ENCODE peak calls at places on chromosome 15, in eight cellular contexts. I, K, H, Z, Y, E, W and X are unnamed samples. For H3K27me3, the result is how much of the 10 kb centered on the place peaks cover.

GRCh38 chr15:90947577-90948357 is 6.9 kb upstream of the RCCD1 start:
- DNase-seq in E (no peak), Z (no peak), H (no peak), K (no peak), I (no peak), Y (no peak), W (no peak), X (no peak)

GRCh38 chr15:95113041-95113440 is 881.7 kb downstream of the MCTP2 start:
- DNase-seq in Z (no peak), H (no peak), E (no peak), K (peak), Y (no peak), W (no peak), I (no peak), X (no peak)

GRCh38 chr15:70412717-70413266 is 315.1 kb upstream of the TLE3 start:
- DNase-seq in E (no peak), W (no peak), I (no peak), H (no peak), Y (no peak), Z (peak), K (no peak), X (no peak)

GRCh38 chr15:67779160-67780111 is 45.9 kb upstream of the SKOR1 start:
- DNase-seq in Z (no peak), K (no peak), E (no peak), I (no peak), H (no peak), W (no peak), Y (no peak), X (no peak)

GRCh38 chr15:71379893-71380292 is 264.6 kb downstream of the THSD4 start:
- DNase-seq in K (no peak), I (no peak), E (peak), W (no peak), H (no peak), Y (no peak), Z (no peak), X (no peak)

GRCh38 chr15:69305204-69305931 is 6.7 kb downstream of the PAQR5 start:
- DNase-seq in E (peak), Z (no peak), H (no peak), W (no peak), Y (no peak), K (peak), I (peak), X (no peak)

GRCh38 chr15:28107894-28108255 is 8.8 kb upstream of the OCA2 start:
- DNase-seq in K (peak), I (no peak), Y (no peak), W (no peak), E (no peak), H (no peak), Z (no peak), X (no peak)

GRCh38 chr15:32743411-32744145 is 25.8 kb downstream of the GREM1 start:
- DNase-seq in Y (no peak), H (no peak), W (no peak), K (no peak), I (no peak), Z (no peak), E (no peak), X (no peak)

GRCh38 chr15:100759698-100760356 is 119.8 kb upstream of the ALDH1A3 start:
- DNase-seq in K (peak), E (no peak), I (no peak), Y (no peak), W (no peak), Z (no peak), H (no peak), X (no peak)

GRCh38 chr15:60096157-60096556 is 92.0 kb downstream of the FOXB1 start:
- DNase-seq in W (no peak), Z (no peak), I (no peak), H (no peak), K (no peak), E (no peak), Y (no peak), X (no peak)

GRCh38 chr15:29135702-29136426 is 133.8 kb downstream of the NSMCE3 start:
- DNase-seq in Y (no peak), H (no peak), E (no peak), I (peak), Z (no peak), W (no peak), K (no peak), X (no peak)

GRCh38 chr15:49741721-49742120 is 120.9 kb downstream of the DTWD1 start:
- DNase-seq in Z (no peak), W (no peak), I (no peak), K (no peak), Y (no peak), E (no peak), H (no peak), X (no peak)

GRCh38 chr15:101089579-101090459 is 162.0 kb downstream of the CHSY1 start:
- DNase-seq in H (no peak), Z (no peak), W (no peak), I (no peak), E (no peak), Y (no peak), K (no peak), X (no peak)

GRCh38 chr15:69595009-69595825 is 142.6 kb downstream of the RPLP1 start:
- DNase-seq in E (no peak), Y (no peak), Z (no peak), H (no peak), K (no peak), I (peak), W (no peak), X (peak)

GRCh38 chr15:42733027-42733426 is 3.9 kb downstream of the CDAN1 start:
- DNase-seq in Y (no peak), I (no peak), E (no peak), W (no peak), K (no peak), H (no peak), Z (no peak), X (no peak)

GRCh38 chr15:81014446-81015093 is 13.8 kb downstream of the TLNRD1 start:
- DNase-seq in W (no peak), I (no peak), E (no peak), K (no peak), H (no peak), Z (no peak), Y (no peak), X (no peak)

GRCh38 chr15:66472176-66472999 is 25.2 kb downstream of the SNAPC5 start:
- DNase-seq in K (peak), Z (no peak), H (no peak), E (no peak), Y (peak), I (no peak), W (no peak), X (no peak)

GRCh38 chr15:58221591-58222241 is 83.5 kb downstream of the AQP9 start:
- DNase-seq in H (no peak), K (peak), W (no peak), Z (no peak), E (no peak), I (peak), Y (no peak), X (no peak)

GRCh38 chr15:31128919-31129768 is 27.6 kb upstream of the TRPM1 start:
- DNase-seq in I (peak), Z (peak), W (peak), K (peak), Y (peak), H (peak), E (peak), X (peak)

GRCh38 chr15:91872356-91873132 is 19.0 kb downstream of the SLCO3A1 start:
- DNase-seq in H (no peak), Y (no peak), Z (no peak), W (peak), E (no peak), K (no peak), I (peak), X (no peak)

GRCh38 chr15:34233614-34234013 is 8.8 kb downstream of the EMC4 start:
- DNase-seq in W (no peak), I (no peak), E (no peak), Y (no peak), H (no peak), Z (no peak), K (no peak), X (no peak)

GRCh38 chr15:67839358-67839928 is 402 bp downstream of the RNU6-1 start:
- DNase-seq in K (peak), Z (no peak), H (no peak), Y (no peak), W (no peak), E (no peak), I (no peak), X (no peak)

GRCh38 chr15:28931828-28932227 is 46.1 kb downstream of the APBA2 start:
- DNase-seq in Y (no peak), I (no peak), W (no peak), K (no peak), E (no peak), H (no peak), Z (no peak), X (no peak)

GRCh38 chr15:26686547-26687187 is 86.2 kb downstream of the GABRB3 start:
- DNase-seq in K (no peak), H (no peak), I (no peak), Z (no peak), E (no peak), Y (no peak), W (no peak), X (no peak)

GRCh38 chr15:50819344-50819743 is 53.8 kb upstream of the SPPL2A start:
- DNase-seq in K (no peak), W (no peak), Z (no peak), E (no peak), H (no peak), I (no peak), Y (no peak), X (no peak)

GRCh38 chr15:23504003-23504402 is 57.0 kb upstream of the GOLGA6L2 start:
- DNase-seq in H (no peak), K (no peak), E (no peak), I (no peak), Z (no peak), W (no peak), Y (no peak), X (no peak)

GRCh38 chr15:72961326-72961725 is 90.9 kb upstream of the NEO1 start:
- DNase-seq in E (no peak), Y (no peak), K (no peak), Z (no peak), I (no peak), W (no peak), H (no peak), X (no peak)

GRCh38 chr15:31340591-31340990 is 14.0 kb downstream of the KLF13 start:
- DNase-seq in E (no peak), K (no peak), I (no peak), W (no peak), H (no peak), Y (no peak), Z (no peak), X (no peak)

GRCh38 chr15:31236184-31237041 is 90.2 kb upstream of the KLF13 start:
- DNase-seq in E (peak), I (peak), K (peak), Z (no peak), Y (no peak), W (peak), H (no peak), X (peak)

GRCh38 chr15:70505411-70505919 is 257.9 kb downstream of the UACA start:
- DNase-seq in K (peak), Z (no peak), I (no peak), Y (no peak), W (peak), E (peak), H (no peak), X (no peak)

GRCh38 chr15:100255644-100256043 is 86.1 kb downstream of the ADAMTS17 start:
- DNase-seq in I (no peak), Y (no peak), H (no peak), K (no peak), Z (peak), E (no peak), W (no peak), X (no peak)

GRCh38 chr15:51130344-51130743 is 35.6 kb upstream of the TNFAIP8L3 start:
- DNase-seq in Y (no peak), W (no peak), E (no peak), Z (no peak), I (no peak), K (no peak), H (no peak), X (no peak)

GRCh38 chr15:98614681-98615080 is 33.7 kb upstream of the IGF1R start:
- DNase-seq in W (peak), K (no peak), I (no peak), Z (no peak), Y (no peak), H (no peak), E (no peak), X (no peak)

GRCh38 chr15:98612490-98613110 is 35.7 kb upstream of the IGF1R start:
- DNase-seq in W (no peak), K (no peak), E (no peak), I (no peak), H (no peak), Z (no peak), Y (no peak), X (no peak)

GRCh38 chr15:98609144-98609852 is 39.0 kb upstream of the IGF1R start:
- DNase-seq in W (peak), Z (no peak), H (no peak), E (no peak), K (peak), Y (no peak), I (no peak), X (no peak)

GRCh38 chr15:98611808-98612207 is 36.5 kb upstream of the IGF1R start:
- DNase-seq in K (no peak), H (no peak), E (no peak), Y (no peak), I (no peak), W (no peak), Z (no peak), X (no peak)

DNA sequence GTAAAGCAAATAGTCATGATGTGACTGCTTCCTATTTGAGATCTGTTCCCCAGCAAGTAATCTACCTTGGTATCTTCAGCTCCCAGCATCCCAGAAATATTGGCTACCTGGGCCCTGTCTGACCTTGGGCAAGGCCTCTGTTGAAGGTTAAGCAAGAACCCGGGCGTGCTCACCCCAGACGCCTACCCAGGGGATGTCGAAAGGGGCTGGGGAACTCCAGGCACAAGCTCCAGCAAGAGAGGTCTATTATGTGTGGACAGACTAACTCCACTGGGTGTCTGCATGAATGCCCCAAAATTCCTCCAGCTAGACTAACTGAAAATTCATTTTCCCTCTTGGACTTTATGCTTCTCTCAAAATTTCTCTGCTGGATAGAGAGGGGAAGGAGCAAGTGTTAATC is 37.3 kb upstream of the IGF1R start:
- DNase-seq in W (no peak), H (no peak), I (no peak), E (no peak), Z (no peak), K (no peak), Y (no peak), X (no peak)
- H3K27ac ChIP-seq in W (no peak), H (no peak), I (no peak), E (no peak), Z (no peak), K (no peak), Y (no peak), X (no peak)

DNA sequence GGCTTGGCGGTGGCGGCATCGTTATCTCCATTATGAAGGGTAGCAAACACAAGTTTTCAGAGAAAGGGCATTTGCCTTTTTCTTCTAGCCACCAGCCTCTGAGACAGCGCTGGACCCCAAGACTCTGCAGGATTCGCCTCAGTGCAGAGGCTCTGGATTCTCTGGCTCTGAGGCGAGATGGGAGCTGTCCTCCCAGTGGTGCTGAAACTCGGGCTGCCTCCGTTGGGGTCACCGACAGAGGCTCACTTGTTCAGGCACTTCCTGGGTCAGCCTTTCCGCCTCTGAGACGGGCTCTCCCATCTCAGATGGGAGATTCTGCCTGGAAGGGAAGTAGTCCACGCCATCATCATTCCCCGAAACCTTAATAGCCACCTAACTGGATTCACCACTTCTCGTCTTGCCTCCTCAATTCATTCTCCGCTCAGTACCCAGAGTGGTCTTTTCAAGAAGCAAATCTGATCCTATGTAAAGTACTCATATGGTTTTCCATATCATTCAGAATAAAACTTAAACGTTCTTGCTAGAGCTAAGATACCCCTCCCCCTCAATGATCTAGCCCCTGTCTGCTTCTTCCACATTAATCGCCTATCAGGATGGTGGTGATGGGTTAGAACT is 76.9 kb downstream of the RHCG start:
- DNase-seq in K (peak), Z (no peak), H (no peak), E (no peak), I (no peak), Y (peak), W (no peak), X (no peak)
- H3K27me3 ChIP-seq in K (under half), Z (half or more), H (under half), E (under half), I (half or more), Y (half or more), W (under half), X (under half)

DNA sequence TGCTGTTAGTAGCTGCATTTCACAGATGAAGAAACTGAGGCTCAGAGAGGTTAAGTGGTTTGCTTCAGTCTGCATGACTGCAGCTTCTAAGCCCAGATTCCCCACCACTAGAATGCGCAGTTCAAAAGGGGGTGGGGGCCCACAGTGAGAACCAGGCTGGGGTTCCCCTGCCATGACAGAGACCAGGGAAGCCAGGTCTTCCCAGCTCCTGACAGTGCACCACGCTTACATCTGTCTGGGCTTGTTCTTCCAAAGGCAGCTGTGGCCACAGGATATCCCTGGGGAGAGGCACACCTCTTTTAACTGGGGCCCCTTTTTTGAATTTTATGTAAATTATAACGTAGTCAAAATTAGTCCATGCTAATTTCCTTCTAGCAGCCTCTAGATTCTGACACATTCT is 5.3 kb downstream of the PLEKHO2 start:
- DNase-seq in K (no peak), W (no peak), Y (no peak), I (no peak), Z (no peak), E (no peak), H (no peak), X (no peak)
- H3K27ac ChIP-seq in K (no peak), W (no peak), Y (no peak), I (peak), Z (no peak), E (no peak), H (no peak), X (no peak)

GRCh38 chr15:85545757-85546156 is 165.4 kb downstream of the AKAP13 start:
- DNase-seq in K (no peak), Y (no peak), Z (no peak), I (no peak), H (no peak), W (no peak), E (no peak), X (no peak)

GRCh38 chr15:85545185-85545584 is 164.8 kb downstream of the AKAP13 start:
- DNase-seq in Y (no peak), H (no peak), K (no peak), Z (no peak), E (no peak), I (no peak), W (no peak), X (no peak)

GRCh38 chr15:85551221-85551832 is 170.9 kb downstream of the AKAP13 start:
- DNase-seq in I (no peak), K (no peak), W (no peak), Z (no peak), H (no peak), Y (no peak), E (no peak), X (no peak)

GRCh38 chr15:85554852-85555521 is 174.6 kb downstream of the AKAP13 start:
- DNase-seq in W (no peak), E (no peak), Y (no peak), H (no peak), I (no peak), Z (no peak), K (no peak), X (no peak)

DNA sequence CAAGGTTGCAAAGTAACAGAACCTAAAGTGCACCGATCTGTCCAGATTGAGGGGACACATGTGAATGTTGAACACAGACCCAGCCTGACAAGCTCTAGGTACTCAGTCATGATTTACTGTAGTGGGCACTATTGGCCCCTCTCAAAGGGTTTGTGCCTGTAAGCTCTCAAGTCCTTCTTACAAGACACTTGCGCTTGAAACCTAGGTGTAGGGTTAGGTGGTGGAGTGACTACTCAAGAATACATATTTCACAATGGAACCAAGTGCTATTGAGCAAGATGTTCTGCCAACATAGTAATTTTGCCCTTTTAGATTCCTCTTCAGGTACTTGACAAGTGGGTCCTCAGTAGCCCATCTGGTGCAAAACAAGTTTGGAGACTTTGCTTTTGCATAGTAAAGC is 169.9 kb downstream of the AKAP13 start:
- DNase-seq in H (no peak), W (no peak), Z (no peak), I (no peak), K (no peak), Y (no peak), E (no peak), X (no peak)
- H3K27me3 ChIP-seq in H (under half), W (under half), Z (under half), I (under half), K (under half), Y (under half), E (under half), X (under half)

DNA sequence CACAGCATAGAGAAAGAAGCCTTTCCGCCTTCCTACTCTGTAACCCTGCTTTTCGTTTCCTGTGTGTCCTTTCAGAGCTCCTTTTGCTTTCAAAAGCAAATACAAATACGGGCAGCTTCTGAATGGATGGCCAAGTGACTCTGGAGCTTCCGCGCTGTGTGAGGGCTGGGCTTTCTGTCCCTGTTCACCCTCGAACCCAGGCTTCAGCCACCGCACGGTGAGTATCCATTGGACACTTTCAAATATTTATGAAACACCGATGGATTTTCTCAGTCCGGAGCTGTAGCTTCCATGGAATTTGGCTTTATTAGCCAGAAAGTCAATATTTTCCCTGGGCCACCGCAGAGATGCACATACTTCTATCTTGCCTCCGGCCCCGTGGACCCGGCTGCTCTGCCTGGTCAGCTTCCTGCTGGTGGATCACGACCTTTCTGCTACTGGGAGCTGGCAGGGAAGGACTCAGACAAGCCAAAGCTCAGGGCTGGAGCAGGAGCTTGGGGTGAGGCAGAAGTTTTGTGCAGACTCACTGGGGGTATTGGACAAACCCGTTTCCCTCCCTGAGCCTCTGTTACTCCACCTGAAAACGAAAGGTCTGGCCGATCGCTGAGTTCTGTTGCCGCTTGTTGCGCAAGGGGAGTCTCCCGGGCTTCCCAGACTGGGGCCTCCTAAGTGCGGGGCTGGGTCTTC is 63.6 kb downstream of the LINGO1 start:
- DNase-seq in H (no peak), E (no peak), K (no peak), W (peak), Z (peak), Y (no peak), I (peak), X (no peak)
- H3K27ac ChIP-seq in H (no peak), E (no peak), K (no peak), W (peak), Z (peak), Y (no peak), I (no peak), X (peak)